ENCODE peak calls at places on chromosomes 13 and 19, in seven cellular contexts. P, A, E, K, G, T and N are unnamed samples.

GRCh38 chr13:59587971-59588716 is 575.6 kb downstream of the DIAPH3 start:
- DNase-seq in A (no peak), T (peak), P (no peak), G (no peak), E (no peak), K (no peak), N (no peak)

GRCh38 chr19:10952809-10953208 is 8.0 kb upstream of the SMARCA4 start:
- DNase-seq in T (no peak), K (no peak), P (no peak), A (no peak), G (no peak), E (no peak), N (no peak)

GRCh38 chr19:48749571-48750198 is 2.8 kb downstream of the FUT1 start:
- DNase-seq in G (no peak), K (no peak), T (no peak), A (no peak), E (no peak), P (no peak), N (no peak)

GRCh38 chr13:51252954-51253531 is 30.8 kb downstream of the FAM124A start:
- DNase-seq in E (no peak), T (no peak), K (no peak), A (no peak), P (no peak), G (no peak), N (no peak)

GRCh38 chr19:29528946-29529645 is 3.3 kb downstream of the VSTM2B start:
- DNase-seq in T (peak), K (no peak), E (no peak), G (no peak), A (no peak), P (no peak), N (no peak)

GRCh38 chr13:40026174-40026585 is 370.7 kb downstream of the COG6 start:
- DNase-seq in T (no peak), G (no peak), K (peak), E (no peak), A (no peak), P (peak), N (no peak)

GRCh38 chr19:55230780-55231179 is 2.2 kb upstream of the TMEM86B start:
- DNase-seq in P (no peak), K (no peak), T (no peak), G (no peak), E (no peak), A (no peak), N (no peak)

GRCh38 chr13:29105779-29106178 is 285.6 kb downstream of the MTUS2 start:
- DNase-seq in T (peak), G (no peak), P (no peak), E (no peak), A (no peak), K (no peak), N (peak)

GRCh38 chr19:10868872-10869547 is 2.3 kb upstream of the CARM1 start:
- DNase-seq in K (no peak), E (no peak), G (no peak), A (no peak), T (no peak), P (no peak), N (no peak)

GRCh38 chr13:113207890-113208423 is 512 bp downstream of the PCID2 start:
- DNase-seq in A (peak), G (peak), T (peak), P (no peak), E (no peak), K (no peak), N (peak)

GRCh38 chr13:94020833-94021232 is 458.6 kb downstream of the DCT start:
- DNase-seq in E (no peak), G (no peak), P (no peak), T (no peak), K (no peak), A (no peak), N (no peak)

GRCh38 chr13:20400774-20401173 is 124.9 kb downstream of the CRYL1 start:
- DNase-seq in E (no peak), T (no peak), P (no peak), G (no peak), K (no peak), A (no peak), N (no peak)

GRCh38 chr19:14070268-14071050 is 2.1 kb upstream of the MISP3 start:
- DNase-seq in G (no peak), T (no peak), A (no peak), E (no peak), K (no peak), P (no peak), N (no peak)

GRCh38 chr13:64480206-64480605 is 2749.9 kb downstream of the PCDH9 start:
- DNase-seq in P (no peak), A (no peak), G (no peak), E (no peak), T (no peak), K (no peak), N (no peak)

GRCh38 chr13:51845574-51846318 is 769 bp upstream of the TMEM272 start:
- DNase-seq in T (no peak), K (no peak), P (no peak), G (no peak), A (no peak), E (no peak), N (no peak)

GRCh38 chr13:107649071-107649470 is 566.3 kb downstream of the LIG4 start:
- DNase-seq in A (no peak), E (no peak), G (no peak), P (no peak), K (no peak), T (no peak), N (no peak)

GRCh38 chr19:36420961-36421748 is 2.7 kb upstream of the ZFP82 start:
- DNase-seq in T (peak), K (no peak), E (no peak), P (no peak), A (no peak), G (peak), N (no peak)

GRCh38 chr19:45729774-45730388 is 815 bp downstream of the FBXO46 start:
- DNase-seq in T (peak), P (no peak), G (peak), E (no peak), A (no peak), K (no peak), N (no peak)

GRCh38 chr13:35720290-35720689 is 243.8 kb upstream of the MAB21L1 start:
- DNase-seq in A (no peak), G (no peak), E (no peak), T (no peak), K (no peak), P (no peak), N (no peak)

GRCh38 chr19:15495151-15495550 is 13.2 kb upstream of the CYP4F22 start:
- DNase-seq in A (no peak), G (no peak), T (no peak), K (no peak), E (no peak), P (no peak), N (no peak)

GRCh38 chr13:60134376-60134775 is 29.4 kb downstream of the DIAPH3 start:
- DNase-seq in E (no peak), G (no peak), P (no peak), T (peak), A (no peak), K (no peak), N (peak)

GRCh38 chr19:21202865-21203494 is 61.1 kb downstream of the ZNF431 start:
- DNase-seq in P (no peak), E (no peak), T (peak), G (peak), K (no peak), A (peak), N (peak)

GRCh38 chr19:1183543-1184172 is 9.6 kb upstream of the SBNO2 start:
- DNase-seq in P (no peak), A (no peak), T (no peak), E (no peak), K (no peak), G (no peak), N (no peak)

GRCh38 chr13:83378901-83379300 is 503.4 kb downstream of the SLITRK1 start:
- DNase-seq in E (no peak), K (no peak), G (no peak), P (no peak), T (no peak), A (no peak), N (no peak)

GRCh38 chr13:59437902-59438301 is 725.8 kb downstream of the DIAPH3 start:
- DNase-seq in A (no peak), G (no peak), P (no peak), E (no peak), K (no peak), T (peak), N (no peak)